ENCODE peak calls at places on chromosomes 13 and 19, in five cellular contexts. One of them, this sample, is unnamed.

GRCh38 chr19:38564981-38565685 is 52.6 kb downstream of the MAP4K1 start:
- DNase-seq in activated CD8-positive, alpha-beta memory T cell treated with anti-CD3 and anti-CD28 coated beads for 1 hour: no peak
- DNase-seq in psoas muscle: peak
- DNase-seq in fibroblast of gingiva: no peak
- DNase-seq in AG09319: no peak
- DNase-seq in this sample: no peak

GRCh38 chr13:33678906-33679657 is 138.9 kb upstream of the RFC3 start:
- DNase-seq in AG09319: peak
- DNase-seq in psoas muscle: peak
- DNase-seq in activated CD8-positive, alpha-beta memory T cell treated with anti-CD3 and anti-CD28 coated beads for 1 hour: no peak
- DNase-seq in fibroblast of gingiva: peak
- DNase-seq in this sample: peak

GRCh38 chr19:55383789-55384575 is at the start of gene TMEM238:
- DNase-seq in activated CD8-positive, alpha-beta memory T cell treated with anti-CD3 and anti-CD28 coated beads for 1 hour: no peak
- DNase-seq in AG09319: no peak
- DNase-seq in fibroblast of gingiva: peak
- DNase-seq in psoas muscle: peak
- DNase-seq in this sample: peak

GRCh38 chr13:51534075-51534817 is 50.0 kb upstream of the WDFY2 start:
- DNase-seq in fibroblast of gingiva: no peak
- DNase-seq in AG09319: no peak
- DNase-seq in activated CD8-positive, alpha-beta memory T cell treated with anti-CD3 and anti-CD28 coated beads for 1 hour: no peak
- DNase-seq in psoas muscle: peak
- DNase-seq in this sample: no peak

GRCh38 chr13:21047591-21048282 is 13.6 kb downstream of the LATS2 start:
- DNase-seq in fibroblast of gingiva: no peak
- DNase-seq in activated CD8-positive, alpha-beta memory T cell treated with anti-CD3 and anti-CD28 coated beads for 1 hour: no peak
- DNase-seq in psoas muscle: no peak
- DNase-seq in AG09319: no peak
- DNase-seq in this sample: no peak

GRCh38 chr19:11008111-11008510 is 47.3 kb downstream of the SMARCA4 start:
- DNase-seq in fibroblast of gingiva: no peak
- DNase-seq in AG09319: no peak
- DNase-seq in activated CD8-positive, alpha-beta memory T cell treated with anti-CD3 and anti-CD28 coated beads for 1 hour: no peak
- DNase-seq in psoas muscle: no peak
- DNase-seq in this sample: no peak

GRCh38 chr13:113628291-113629270 is 29.4 kb downstream of the ATP4B start:
- DNase-seq in psoas muscle: peak
- DNase-seq in AG09319: no peak
- DNase-seq in fibroblast of gingiva: no peak
- DNase-seq in activated CD8-positive, alpha-beta memory T cell treated with anti-CD3 and anti-CD28 coated beads for 1 hour: no peak
- DNase-seq in this sample: no peak

GRCh38 chr19:31214086-31214485 is 135.2 kb downstream of the TSHZ3 start:
- DNase-seq in psoas muscle: peak
- DNase-seq in activated CD8-positive, alpha-beta memory T cell treated with anti-CD3 and anti-CD28 coated beads for 1 hour: peak
- DNase-seq in AG09319: peak
- DNase-seq in fibroblast of gingiva: peak
- DNase-seq in this sample: peak